ENCODE peak calls at places on chromosome 17, in eight cellular contexts. I is stimulated activated CD8-positive, alpha-beta memory T cell treated with anti-CD3 and anti-CD28 coated beads, Interleukin-7, amount 100 ng/mL, for 24 hours; X is heart left ventricle; T is activated naive CD8-positive, alpha-beta T cell treated with anti-CD3 and anti-CD28 coated beads, Interleukin-2, amount 50 U/mL, for 24 hours; E is cortex of kidney; K is PC-3; C is foreskin melanocyte; P is RPMI8226. B is an unnamed sample.

GRCh38 chr17:7014995-7015586 is 2.7 kb downstream of the RNASEK start:
- DNase-seq in I (peak; percentile 54), X (no peak), T (peak; percentile 82), E (no peak), K (no peak), C (no peak), P (peak; percentile 32), B (no peak)

GRCh38 chr17:36691606-36692005 is 90.2 kb downstream of the MRM1 start:
- DNase-seq in I (no peak), X (no peak), T (no peak), E (no peak), K (no peak), C (no peak), P (no peak), B (no peak)

GRCh38 chr17:77942111-77942988 is 16.2 kb upstream of the TNRC6C start:
- DNase-seq in I (no peak), X (no peak), T (no peak), E (no peak), K (no peak), C (peak; percentile 95), P (no peak), B (peak; percentile 80)

GRCh38 chr17:6413073-6413472 is 21.8 kb downstream of the AIPL1 start:
- DNase-seq in I (no peak), X (no peak), T (no peak), E (no peak), K (peak; percentile 73), C (no peak), P (peak; percentile 38), B (no peak)

GRCh38 chr17:21356537-21357127 is 19.5 kb upstream of the KCNJ12 start:
- DNase-seq in I (no peak), X (no peak), T (no peak), E (no peak), K (no peak), C (no peak), P (no peak), B (no peak)

GRCh38 chr17:68462381-68463210 is 5.3 kb upstream of the WIPI1 start:
- DNase-seq in I (peak; percentile 26), X (peak; percentile 82), T (peak; percentile 66), E (no peak), K (peak; percentile 96), C (peak; percentile 69), P (peak; percentile 92), B (peak; percentile 77)

GRCh38 chr17:61157246-61157887 is 242.3 kb upstream of the TBX2 start:
- DNase-seq in I (no peak), X (peak; percentile 27), T (no peak), E (no peak), K (no peak), C (peak; percentile 56), P (no peak), B (peak; percentile 69)

GRCh38 chr17:31433091-31433790 is 41.8 kb downstream of the RAB11FIP4 start:
- DNase-seq in I (no peak), X (no peak), T (no peak), E (no peak), K (no peak), C (no peak), P (peak; percentile 23), B (no peak)

GRCh38 chr17:72030067-72030899 is 90.5 kb upstream of the SOX9 start:
- DNase-seq in I (no peak), X (peak; percentile 35), T (peak; percentile 8), E (no peak), K (peak; percentile 63), C (peak; percentile 72), P (no peak), B (peak; percentile 70)

GRCh38 chr17:64240741-64241347 is 22.2 kb downstream of the TEX2 start:
- DNase-seq in I (no peak), X (peak; percentile 76), T (no peak), E (no peak), K (peak; percentile 43), C (peak; percentile 80), P (no peak), B (no peak)

GRCh38 chr17:7634384-7634783 is 4.4 kb downstream of the SHBG start:
- DNase-seq in I (no peak), X (peak; percentile 70), T (peak; percentile 39), E (no peak), K (peak; percentile 38), C (peak; percentile 57), P (no peak), B (peak; percentile 64)

GRCh38 chr17:75654176-75654575 is 12.8 kb downstream of the RECQL5 start:
- DNase-seq in I (no peak), X (no peak), T (no peak), E (no peak), K (peak; percentile 64), C (no peak), P (no peak), B (no peak)